ENCODE peak calls at places on chromosome 4, in ten cellular contexts. Z is NCI-H2029; M is ecto neural progenitor cell; V is kidney glomerular epithelial cell; A is neural progenitor cell; C is T-cell; O is GM03348; G is D341Med; Y is activated naive CD4-positive, alpha-beta T cell; X is GM10248. P is an unnamed sample.

GRCh38 chr4:70613893-70614572 is 14.5 kb upstream of the ENAM start:
- DNase-seq in Z (no peak), A (no peak), Y (no peak), G (no peak), V (peak), M (no peak), O (no peak), X (no peak), C (no peak), P (no peak)

GRCh38 chr4:86921608-86922252 is 13.1 kb upstream of the AFF1 start:
- DNase-seq in G (no peak), O (no peak), V (no peak), A (no peak), C (no peak), X (no peak), Z (no peak), M (no peak), Y (no peak), P (no peak)

GRCh38 chr4:177001271-177002175 is 208.8 kb upstream of the VEGFC start:
- DNase-seq in A (no peak), X (no peak), C (no peak), V (peak), Y (no peak), G (no peak), Z (no peak), O (peak), M (no peak), P (no peak)

GRCh38 chr4:147122697-147123472 is 177.2 kb upstream of the TTC29 start:
- DNase-seq in V (no peak), Z (no peak), A (no peak), X (no peak), C (no peak), M (no peak), O (no peak), Y (no peak), G (no peak), P (no peak)

GRCh38 chr4:113471141-113471860 is 290.2 kb downstream of the CAMK2D start:
- DNase-seq in A (no peak), M (no peak), X (no peak), Z (no peak), G (no peak), V (no peak), Y (no peak), O (peak), C (no peak), P (no peak)

GRCh38 chr4:90816754-90817153 is 689.6 kb downstream of the CCSER1 start:
- DNase-seq in M (no peak), C (no peak), O (no peak), Y (no peak), X (no peak), G (no peak), Z (no peak), A (no peak), V (no peak), P (no peak)

GRCh38 chr4:147421456-147421855 is 59.4 kb upstream of the EDNRA start:
- DNase-seq in C (no peak), Y (no peak), V (no peak), O (no peak), G (no peak), Z (no peak), A (no peak), M (no peak), X (no peak), P (no peak)

GRCh38 chr4:69823481-69824186 is 36.3 kb downstream of the SULT1E1 start:
- DNase-seq in X (no peak), M (no peak), O (peak), Y (no peak), A (peak), V (peak), Z (peak), G (peak), C (peak), P (peak)

GRCh38 chr4:100982345-100982744 is 365.0 kb downstream of the PPP3CA start:
- DNase-seq in A (no peak), C (no peak), G (no peak), M (no peak), X (no peak), Y (no peak), O (no peak), V (no peak), Z (no peak), P (no peak)

GRCh38 chr4:121706595-121707021 is 9.8 kb upstream of the ANXA5 start:
- DNase-seq in G (no peak), Z (no peak), V (no peak), O (peak), C (peak), Y (no peak), A (no peak), X (no peak), M (no peak), P (no peak)

GRCh38 chr4:100486496-100486895 is 31.3 kb downstream of the EMCN start:
- DNase-seq in C (no peak), Y (no peak), G (no peak), A (no peak), V (no peak), Z (peak), O (no peak), X (no peak), M (no peak), P (no peak)

GRCh38 chr4:10727140-10727880 is 42.7 kb upstream of the CLNK start:
- DNase-seq in G (no peak), Y (no peak), C (no peak), X (peak), M (no peak), O (no peak), A (no peak), Z (no peak), V (no peak), P (no peak)

GRCh38 chr4:147799986-147800555 is 68.2 kb downstream of the ARHGAP10 start:
- DNase-seq in V (no peak), A (peak), C (peak), Z (no peak), G (no peak), X (peak), O (no peak), Y (no peak), M (no peak), P (no peak)

GRCh38 chr4:7854697-7855370 is 84.8 kb downstream of the AFAP1 start:
- DNase-seq in Z (no peak), A (no peak), M (no peak), X (no peak), C (peak), V (no peak), G (no peak), Y (no peak), O (no peak), P (no peak)

GRCh38 chr4:6513678-6514077 is 41.3 kb upstream of the PPP2R2C start:
- DNase-seq in X (no peak), O (no peak), A (no peak), Y (no peak), V (no peak), Z (no peak), C (no peak), G (no peak), M (no peak), P (no peak)

GRCh38 chr4:84158670-84159069 is 340.4 kb downstream of the NKX6-1 start:
- DNase-seq in V (no peak), X (no peak), O (no peak), Z (no peak), M (no peak), A (no peak), C (no peak), Y (no peak), G (no peak), P (no peak)

GRCh38 chr4:90979551-90979950 is 852.4 kb downstream of the CCSER1 start:
- DNase-seq in Y (no peak), Z (no peak), X (no peak), M (no peak), C (no peak), V (no peak), O (no peak), G (no peak), A (no peak), P (no peak)

GRCh38 chr4:82833696-82834313 is 35.2 kb upstream of the SCD5 start:
- DNase-seq in A (no peak), G (no peak), O (peak), C (no peak), X (no peak), M (no peak), V (peak), Z (no peak), Y (no peak), P (no peak)

P was measured in HuH-7.